ENCODE peak calls at places on chromosomes 4 and X, in nine cellular contexts. One of them, this sample, is unnamed.

GRCh38 chrX:72002886-72003285 is 92.2 kb downstream of the NHSL2 start:
- DNase-seq in fibroblast of the aortic adventitia: no peak
- DNase-seq in astrocyte: peak
- DNase-seq in astrocyte of the cerebellum: peak
- DNase-seq in AG04450: no peak
- DNase-seq in MM.1S: no peak
- DNase-seq in fibroblast of lung: peak
- DNase-seq in brain microvascular endothelial cell: no peak
- DNase-seq in upper lobe of right lung: no peak
- DNase-seq in this sample: no peak

GRCh38 chrX:122868626-122869025 is 315.5 kb upstream of the GRIA3 start:
- DNase-seq in fibroblast of the aortic adventitia: peak
- DNase-seq in astrocyte: peak
- DNase-seq in astrocyte of the cerebellum: no peak
- DNase-seq in AG04450: no peak
- DNase-seq in MM.1S: no peak
- DNase-seq in fibroblast of lung: peak
- DNase-seq in brain microvascular endothelial cell: no peak
- DNase-seq in upper lobe of right lung: no peak
- DNase-seq in this sample: no peak

GRCh38 chr4:53905935-53906377 is 158.4 kb downstream of the CHIC2 start:
- DNase-seq in fibroblast of the aortic adventitia: peak
- DNase-seq in astrocyte: peak
- DNase-seq in astrocyte of the cerebellum: peak
- DNase-seq in AG04450: no peak
- DNase-seq in MM.1S: peak
- DNase-seq in fibroblast of lung: peak
- DNase-seq in brain microvascular endothelial cell: peak
- DNase-seq in upper lobe of right lung: no peak
- DNase-seq in this sample: peak

GRCh38 chr4:14399919-14400706 is 602.2 kb upstream of the CPEB2 start:
- DNase-seq in fibroblast of the aortic adventitia: no peak
- DNase-seq in astrocyte: no peak
- DNase-seq in astrocyte of the cerebellum: no peak
- DNase-seq in AG04450: no peak
- DNase-seq in MM.1S: no peak
- DNase-seq in fibroblast of lung: no peak
- DNase-seq in brain microvascular endothelial cell: no peak
- DNase-seq in upper lobe of right lung: no peak
- DNase-seq in this sample: no peak

GRCh38 chr4:155179216-155179615 is 29.2 kb upstream of the NPY2R start:
- DNase-seq in fibroblast of the aortic adventitia: peak
- DNase-seq in astrocyte: peak
- DNase-seq in astrocyte of the cerebellum: no peak
- DNase-seq in AG04450: no peak
- DNase-seq in MM.1S: no peak
- DNase-seq in fibroblast of lung: peak
- DNase-seq in brain microvascular endothelial cell: no peak
- DNase-seq in upper lobe of right lung: no peak
- DNase-seq in this sample: peak

GRCh38 chr4:102157984-102158383 is 187.3 kb downstream of the SLC39A8 start:
- DNase-seq in fibroblast of the aortic adventitia: no peak
- DNase-seq in astrocyte: no peak
- DNase-seq in astrocyte of the cerebellum: no peak
- DNase-seq in AG04450: no peak
- DNase-seq in MM.1S: no peak
- DNase-seq in fibroblast of lung: no peak
- DNase-seq in brain microvascular endothelial cell: no peak
- DNase-seq in upper lobe of right lung: no peak
- DNase-seq in this sample: no peak

GRCh38 chr4:176032454-176032853 is 33.2 kb upstream of the WDR17 start:
- DNase-seq in fibroblast of the aortic adventitia: no peak
- DNase-seq in astrocyte: no peak
- DNase-seq in astrocyte of the cerebellum: no peak
- DNase-seq in AG04450: no peak
- DNase-seq in MM.1S: no peak
- DNase-seq in fibroblast of lung: no peak
- DNase-seq in brain microvascular endothelial cell: no peak
- DNase-seq in upper lobe of right lung: no peak
- DNase-seq in this sample: no peak

GRCh38 chr4:38674206-38675144 is 10.5 kb downstream of the KLF3 start:
- DNase-seq in fibroblast of the aortic adventitia: peak
- DNase-seq in astrocyte: no peak
- DNase-seq in astrocyte of the cerebellum: no peak
- DNase-seq in AG04450: no peak
- DNase-seq in MM.1S: no peak
- DNase-seq in fibroblast of lung: peak
- DNase-seq in brain microvascular endothelial cell: no peak
- DNase-seq in upper lobe of right lung: no peak
- DNase-seq in this sample: no peak

GRCh38 chr4:637536-637935 is 12.2 kb downstream of the PDE6B start:
- DNase-seq in fibroblast of the aortic adventitia: no peak
- DNase-seq in astrocyte: no peak
- DNase-seq in astrocyte of the cerebellum: no peak
- DNase-seq in AG04450: no peak
- DNase-seq in MM.1S: no peak
- DNase-seq in fibroblast of lung: no peak
- DNase-seq in brain microvascular endothelial cell: peak
- DNase-seq in upper lobe of right lung: no peak
- DNase-seq in this sample: no peak

GRCh38 chr4:1408418-1408817 is 2.2 kb upstream of the NKX1-1 start:
- DNase-seq in fibroblast of the aortic adventitia: no peak
- DNase-seq in astrocyte: no peak
- DNase-seq in astrocyte of the cerebellum: no peak
- DNase-seq in AG04450: no peak
- DNase-seq in MM.1S: no peak
- DNase-seq in fibroblast of lung: no peak
- DNase-seq in brain microvascular endothelial cell: no peak
- DNase-seq in upper lobe of right lung: peak
- DNase-seq in this sample: no peak

GRCh38 chrX:45621356-45622041 is 420.8 kb upstream of the DIPK2B start:
- DNase-seq in fibroblast of the aortic adventitia: peak
- DNase-seq in astrocyte: peak
- DNase-seq in astrocyte of the cerebellum: no peak
- DNase-seq in AG04450: no peak
- DNase-seq in MM.1S: no peak
- DNase-seq in fibroblast of lung: peak
- DNase-seq in brain microvascular endothelial cell: peak
- DNase-seq in upper lobe of right lung: no peak
- DNase-seq in this sample: peak

GRCh38 chr4:4430492-4431195 is 43.7 kb downstream of the NSG1 start:
- DNase-seq in fibroblast of the aortic adventitia: peak
- DNase-seq in astrocyte: peak
- DNase-seq in astrocyte of the cerebellum: peak
- DNase-seq in AG04450: peak
- DNase-seq in MM.1S: peak
- DNase-seq in fibroblast of lung: peak
- DNase-seq in brain microvascular endothelial cell: peak
- DNase-seq in upper lobe of right lung: no peak
- DNase-seq in this sample: peak

GRCh38 chr4:153223418-153223792 is 19.2 kb downstream of the TRIM2 start:
- DNase-seq in fibroblast of the aortic adventitia: peak
- DNase-seq in astrocyte: no peak
- DNase-seq in astrocyte of the cerebellum: no peak
- DNase-seq in AG04450: no peak
- DNase-seq in MM.1S: no peak
- DNase-seq in fibroblast of lung: no peak
- DNase-seq in brain microvascular endothelial cell: no peak
- DNase-seq in upper lobe of right lung: no peak
- DNase-seq in this sample: no peak

GRCh38 chrX:115696939-115697338 is 136.0 kb downstream of the PLS3 start:
- DNase-seq in fibroblast of the aortic adventitia: no peak
- DNase-seq in astrocyte: no peak
- DNase-seq in astrocyte of the cerebellum: no peak
- DNase-seq in AG04450: no peak
- DNase-seq in MM.1S: no peak
- DNase-seq in fibroblast of lung: no peak
- DNase-seq in brain microvascular endothelial cell: no peak
- DNase-seq in upper lobe of right lung: no peak
- DNase-seq in this sample: no peak

GRCh38 chrX:46953597-46953996 is 41.4 kb downstream of the JADE3 start:
- DNase-seq in fibroblast of the aortic adventitia: peak
- DNase-seq in astrocyte: no peak
- DNase-seq in astrocyte of the cerebellum: no peak
- DNase-seq in AG04450: no peak
- DNase-seq in MM.1S: peak
- DNase-seq in fibroblast of lung: no peak
- DNase-seq in brain microvascular endothelial cell: no peak
- DNase-seq in upper lobe of right lung: no peak
- DNase-seq in this sample: no peak

GRCh38 chrX:53441531-53442321 is 7.6 kb upstream of the HSD17B10 start:
- DNase-seq in fibroblast of the aortic adventitia: peak
- DNase-seq in astrocyte: peak
- DNase-seq in astrocyte of the cerebellum: no peak
- DNase-seq in AG04450: no peak
- DNase-seq in MM.1S: peak
- DNase-seq in fibroblast of lung: peak
- DNase-seq in brain microvascular endothelial cell: peak
- DNase-seq in upper lobe of right lung: peak
- DNase-seq in this sample: no peak

GRCh38 chrX:104522386-104522785 is 43.6 kb upstream of the IL1RAPL2 start:
- DNase-seq in fibroblast of the aortic adventitia: no peak
- DNase-seq in astrocyte: no peak
- DNase-seq in astrocyte of the cerebellum: no peak
- DNase-seq in AG04450: no peak
- DNase-seq in MM.1S: no peak
- DNase-seq in fibroblast of lung: no peak
- DNase-seq in brain microvascular endothelial cell: no peak
- DNase-seq in upper lobe of right lung: no peak
- DNase-seq in this sample: no peak
- H3K4me3 ChIP-seq in fibroblast of the aortic adventitia: no peak
- H3K4me3 ChIP-seq in astrocyte: no peak
- H3K4me3 ChIP-seq in astrocyte of the cerebellum: no peak
- H3K4me3 ChIP-seq in AG04450: no peak
- H3K4me3 ChIP-seq in MM.1S: no peak
- H3K4me3 ChIP-seq in fibroblast of lung: no peak
- H3K4me3 ChIP-seq in brain microvascular endothelial cell: no peak
- H3K4me3 ChIP-seq in upper lobe of right lung: no peak
- H3K4me3 ChIP-seq in this sample: no peak

GRCh38 chrX:67546496-67547423 is 2.9 kb downstream of the AR start:
- DNase-seq in fibroblast of the aortic adventitia: peak
- DNase-seq in astrocyte: no peak
- DNase-seq in astrocyte of the cerebellum: no peak
- DNase-seq in AG04450: no peak
- DNase-seq in MM.1S: no peak
- DNase-seq in fibroblast of lung: no peak
- DNase-seq in brain microvascular endothelial cell: no peak
- DNase-seq in upper lobe of right lung: no peak
- DNase-seq in this sample: no peak

GRCh38 chrX:67545772-67546495 is 2.1 kb downstream of the AR start:
- DNase-seq in fibroblast of the aortic adventitia: peak
- DNase-seq in astrocyte: no peak
- DNase-seq in astrocyte of the cerebellum: no peak
- DNase-seq in AG04450: no peak
- DNase-seq in MM.1S: no peak
- DNase-seq in fibroblast of lung: peak
- DNase-seq in brain microvascular endothelial cell: no peak
- DNase-seq in upper lobe of right lung: peak
- DNase-seq in this sample: no peak

GRCh38 chrX:67544281-67544680 is 460 bp downstream of the AR start:
- DNase-seq in fibroblast of the aortic adventitia: peak
- DNase-seq in astrocyte: no peak
- DNase-seq in astrocyte of the cerebellum: no peak
- DNase-seq in AG04450: no peak
- DNase-seq in MM.1S: peak
- DNase-seq in fibroblast of lung: peak
- DNase-seq in brain microvascular endothelial cell: no peak
- DNase-seq in upper lobe of right lung: peak
- DNase-seq in this sample: no peak

GRCh38 chrX:67543818-67544217 is at the start of gene AR:
- DNase-seq in fibroblast of the aortic adventitia: peak
- DNase-seq in astrocyte: peak
- DNase-seq in astrocyte of the cerebellum: peak
- DNase-seq in AG04450: peak
- DNase-seq in MM.1S: no peak
- DNase-seq in fibroblast of lung: peak
- DNase-seq in brain microvascular endothelial cell: peak
- DNase-seq in upper lobe of right lung: peak
- DNase-seq in this sample: no peak

GRCh38 chrX:67544871-67545771 is 1.3 kb downstream of the AR start:
- DNase-seq in fibroblast of the aortic adventitia: peak
- DNase-seq in astrocyte: peak
- DNase-seq in astrocyte of the cerebellum: no peak
- DNase-seq in AG04450: no peak
- DNase-seq in MM.1S: no peak
- DNase-seq in fibroblast of lung: peak
- DNase-seq in brain microvascular endothelial cell: peak
- DNase-seq in upper lobe of right lung: peak
- DNase-seq in this sample: no peak
- TF ChIP-seq CTCF in fibroblast of the aortic adventitia: no peak
- TF ChIP-seq CTCF in astrocyte: no peak
- TF ChIP-seq CTCF in astrocyte of the cerebellum: no peak
- TF ChIP-seq CTCF in AG04450: no peak
- TF ChIP-seq CTCF in MM.1S: peak
- TF ChIP-seq CTCF in fibroblast of lung: no peak
- TF ChIP-seq CTCF in brain microvascular endothelial cell: peak
- TF ChIP-seq CTCF in upper lobe of right lung: no peak
- TF ChIP-seq CTCF in this sample: no peak

DNA sequence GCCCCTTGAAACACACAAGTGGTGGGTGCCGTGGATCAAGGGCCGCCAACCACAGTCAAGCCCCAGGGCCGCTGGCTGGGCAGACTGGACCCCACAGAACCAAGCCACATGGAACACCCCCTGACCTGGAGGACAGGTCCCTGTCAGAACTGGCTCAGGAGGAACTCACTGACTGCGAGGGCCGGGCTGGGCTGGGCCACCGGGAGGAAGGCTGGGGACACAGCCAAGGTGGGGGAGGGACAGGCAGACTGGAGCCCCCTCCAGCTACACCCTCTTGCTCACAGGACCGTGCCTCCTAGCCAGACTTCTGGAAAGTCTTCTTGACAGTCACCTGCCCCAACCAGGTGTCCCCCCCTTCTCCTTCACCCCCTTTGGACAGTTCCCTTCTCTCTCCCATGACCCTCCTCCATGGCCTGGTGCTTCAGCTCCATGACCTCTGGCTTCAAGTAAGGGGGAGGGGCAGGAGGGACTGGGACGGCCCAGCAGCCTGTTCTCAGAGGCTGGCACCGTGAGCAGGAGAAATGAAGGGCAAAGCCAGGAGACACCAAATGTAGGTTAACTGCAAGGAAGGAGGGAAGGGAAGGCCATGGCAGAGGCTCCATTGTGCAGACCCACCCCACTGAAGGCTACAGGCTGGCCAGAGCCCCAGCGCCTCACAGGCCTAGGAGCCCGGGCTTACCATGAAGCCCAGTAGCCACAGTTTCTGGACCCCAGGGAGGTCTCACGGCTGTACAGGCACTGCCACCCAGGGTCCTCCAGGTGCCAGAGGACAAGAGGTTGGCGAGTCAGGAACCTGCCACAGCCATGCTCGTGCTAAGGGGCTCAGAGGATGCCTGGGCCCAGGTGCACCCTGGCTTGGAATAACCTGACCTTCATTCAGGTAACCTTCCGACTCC is 22.6 kb upstream of the DUSP9 start:
- DNase-seq in fibroblast of the aortic adventitia: no peak
- DNase-seq in astrocyte: no peak
- DNase-seq in astrocyte of the cerebellum: no peak
- DNase-seq in AG04450: no peak
- DNase-seq in MM.1S: no peak
- DNase-seq in fibroblast of lung: no peak
- DNase-seq in brain microvascular endothelial cell: no peak
- DNase-seq in upper lobe of right lung: no peak
- DNase-seq in this sample: no peak
- H3K4me3 ChIP-seq in fibroblast of the aortic adventitia: no peak
- H3K4me3 ChIP-seq in astrocyte: no peak
- H3K4me3 ChIP-seq in astrocyte of the cerebellum: no peak
- H3K4me3 ChIP-seq in AG04450: no peak
- H3K4me3 ChIP-seq in MM.1S: no peak
- H3K4me3 ChIP-seq in fibroblast of lung: no peak
- H3K4me3 ChIP-seq in brain microvascular endothelial cell: no peak
- H3K4me3 ChIP-seq in upper lobe of right lung: no peak
- H3K4me3 ChIP-seq in this sample: no peak

GRCh38 chrX:107849747-107850478 is 24.2 kb downstream of the MID2 start:
- DNase-seq in fibroblast of the aortic adventitia: no peak
- DNase-seq in astrocyte: no peak
- DNase-seq in astrocyte of the cerebellum: no peak
- DNase-seq in AG04450: no peak
- DNase-seq in MM.1S: no peak
- DNase-seq in fibroblast of lung: no peak
- DNase-seq in brain microvascular endothelial cell: no peak
- DNase-seq in upper lobe of right lung: no peak
- DNase-seq in this sample: no peak
- TF ChIP-seq CTCF in fibroblast of the aortic adventitia: peak
- TF ChIP-seq CTCF in astrocyte: no peak
- TF ChIP-seq CTCF in astrocyte of the cerebellum: no peak
- TF ChIP-seq CTCF in AG04450: no peak
- TF ChIP-seq CTCF in MM.1S: no peak
- TF ChIP-seq CTCF in fibroblast of lung: peak
- TF ChIP-seq CTCF in brain microvascular endothelial cell: peak
- TF ChIP-seq CTCF in upper lobe of right lung: peak
- TF ChIP-seq CTCF in this sample: no peak

This sample was measured in retinal pigment epithelial cell.